ENCODE peak calls at places on chromosome 11, in seven cellular contexts. P, X, M, T, C, J and Y are unnamed samples.

GRCh38 chr11:14376920-14377319 is 17.9 kb upstream of the RRAS2 start:
- DNase-seq in P (no peak), X (no peak), M (no peak), T (no peak), C (no peak), J (no peak), Y (no peak)

GRCh38 chr11:21268036-21268435 is 598.6 kb downstream of the NELL1 start:
- DNase-seq in P (no peak), X (no peak), M (peak), T (no peak), C (no peak), J (no peak), Y (no peak)

GRCh38 chr11:13009921-13010736 is 1.0 kb downstream of the RASSF10 start:
- DNase-seq in P (no peak), X (no peak), M (peak), T (no peak), C (no peak), J (no peak), Y (peak)

GRCh38 chr11:334264-335033 is 13.8 kb upstream of the IFITM3 start:
- DNase-seq in P (peak), X (no peak), M (peak), T (no peak), C (peak), J (no peak), Y (no peak)

GRCh38 chr11:64036081-64037026 is 623 bp downstream of the FLRT1 start:
- DNase-seq in P (no peak), X (no peak), M (peak), T (no peak), C (peak), J (no peak), Y (no peak)

GRCh38 chr11:132028380-132029240 is 658.2 kb downstream of the NTM start:
- DNase-seq in P (peak), X (no peak), M (peak), T (no peak), C (peak), J (peak), Y (peak)

GRCh38 chr11:124758355-124759267 is 3.5 kb downstream of the ESAM start:
- DNase-seq in P (peak), X (peak), M (peak), T (peak), C (peak), J (peak), Y (peak)

GRCh38 chr11:89458646-89459045 is 32.5 kb downstream of the NOX4 start:
- DNase-seq in P (no peak), X (no peak), M (no peak), T (no peak), C (no peak), J (no peak), Y (no peak)

GRCh38 chr11:11970556-11970955 is 37.9 kb downstream of the DKK3 start:
- DNase-seq in P (no peak), X (no peak), M (no peak), T (no peak), C (no peak), J (no peak), Y (no peak)

GRCh38 chr11:31419669-31420068 is 50.0 kb downstream of the DNAJC24 start:
- DNase-seq in P (no peak), X (no peak), M (no peak), T (no peak), C (no peak), J (no peak), Y (no peak)

GRCh38 chr11:57069942-57070341 is 81.2 kb downstream of the OR5AK2 start:
- DNase-seq in P (no peak), X (no peak), M (no peak), T (no peak), C (peak), J (no peak), Y (no peak)

GRCh38 chr11:36492724-36493304 is 17.3 kb downstream of the TRAF6 start:
- DNase-seq in P (no peak), X (peak), M (peak), T (no peak), C (peak), J (peak), Y (peak)

GRCh38 chr11:7444582-7444981 is 40.7 kb upstream of the OLFML1 start:
- DNase-seq in P (no peak), X (no peak), M (peak), T (no peak), C (no peak), J (no peak), Y (no peak)

GRCh38 chr11:97856666-97857065 is 1164.1 kb upstream of the CNTN5 start:
- DNase-seq in P (no peak), X (no peak), M (peak), T (no peak), C (no peak), J (no peak), Y (no peak)

GRCh38 chr11:65726660-65727059 is 6.1 kb upstream of the RNASEH2C start:
- DNase-seq in P (no peak), X (no peak), M (no peak), T (no peak), C (no peak), J (no peak), Y (no peak)
- TF ChIP-seq CTCF in P (no peak), X (no peak), M (peak), T (peak), C (peak), J (peak), Y (peak)

DNA sequence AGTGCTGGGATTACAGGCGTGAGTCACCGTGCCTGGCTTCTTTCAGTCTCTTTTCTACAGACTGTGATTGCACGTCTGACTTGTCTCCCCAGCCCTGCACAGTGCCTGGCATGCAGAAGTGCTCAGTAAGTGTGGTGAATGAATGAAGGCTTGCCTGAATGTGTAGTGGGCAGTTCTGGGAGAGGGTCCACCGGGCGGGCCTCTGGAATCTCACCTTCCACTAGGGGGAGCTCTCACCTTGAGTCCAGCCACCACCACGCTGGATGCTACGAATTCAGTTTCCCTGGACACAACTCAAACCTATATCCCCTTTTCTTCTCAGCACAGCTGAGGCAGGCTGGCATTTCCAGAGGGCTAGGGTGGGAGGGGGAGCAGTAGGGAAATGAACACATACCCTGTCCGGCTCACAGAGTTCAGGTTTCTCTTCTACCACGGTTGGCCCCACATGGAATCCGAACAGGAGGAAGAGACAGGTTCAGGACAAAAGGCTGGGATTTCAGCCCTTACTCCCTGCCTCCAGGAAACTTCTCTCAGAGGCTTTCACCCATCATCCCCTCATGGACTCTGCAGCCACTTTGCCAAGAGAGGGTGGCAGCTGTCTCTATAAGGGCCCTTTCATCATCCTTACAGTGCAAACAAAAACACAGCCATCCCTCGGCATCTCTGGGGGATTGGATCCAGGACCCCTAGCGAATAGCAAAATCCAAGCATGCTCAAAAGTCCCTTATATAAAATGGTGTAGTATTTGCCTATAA is 86.8 kb downstream of the NECTIN1 start:
- DNase-seq in P (no peak), X (peak), M (peak), T (no peak), C (peak), J (peak), Y (peak)
- TF ChIP-seq CTCF in P (peak), X (peak), M (peak), T (peak), C (peak), J (peak), Y (peak)

GRCh38 chr11:66247295-66247694 is 21.1 kb upstream of the RAB1B start:
- DNase-seq in P (no peak), X (no peak), M (no peak), T (no peak), C (no peak), J (no peak), Y (no peak)
- TF ChIP-seq CTCF in P (no peak), X (no peak), M (no peak), T (no peak), C (no peak), J (no peak), Y (no peak)

GRCh38 chr11:117823294-117823940 is 1.1 kb downstream of the FXYD2 start:
- DNase-seq in P (peak), X (no peak), M (peak), T (no peak), C (peak), J (peak), Y (peak)
- TF ChIP-seq CTCF in P (peak), X (peak), M (peak), T (peak), C (peak), J (peak), Y (no peak)

GRCh38 chr11:94329501-94329900 is 25.1 kb downstream of the IZUMO1R start:
- DNase-seq in P (no peak), X (no peak), M (no peak), T (no peak), C (no peak), J (no peak), Y (no peak)

GRCh38 chr11:94322501-94322900 is 18.1 kb downstream of the IZUMO1R start:
- DNase-seq in P (no peak), X (no peak), M (no peak), T (no peak), C (no peak), J (no peak), Y (no peak)

GRCh38 chr11:94326947-94327346 is 22.6 kb downstream of the IZUMO1R start:
- DNase-seq in P (no peak), X (no peak), M (no peak), T (no peak), C (no peak), J (no peak), Y (no peak)

GRCh38 chr11:94328587-94329080 is 24.3 kb downstream of the IZUMO1R start:
- DNase-seq in P (no peak), X (no peak), M (no peak), T (no peak), C (no peak), J (no peak), Y (no peak)

GRCh38 chr11:94325681-94326080 is 21.3 kb downstream of the IZUMO1R start:
- DNase-seq in P (no peak), X (peak), M (peak), T (peak), C (peak), J (peak), Y (peak)
- TF ChIP-seq CTCF in P (peak), X (peak), M (peak), T (peak), C (peak), J (peak), Y (peak)

GRCh38 chr11:134283461-134284230 is 7.5 kb downstream of the GLB1L3 start:
- DNase-seq in P (no peak), X (no peak), M (no peak), T (no peak), C (no peak), J (no peak), Y (no peak)
- TF ChIP-seq CTCF in P (no peak), X (no peak), M (no peak), T (no peak), C (no peak), J (no peak), Y (no peak)

DNA sequence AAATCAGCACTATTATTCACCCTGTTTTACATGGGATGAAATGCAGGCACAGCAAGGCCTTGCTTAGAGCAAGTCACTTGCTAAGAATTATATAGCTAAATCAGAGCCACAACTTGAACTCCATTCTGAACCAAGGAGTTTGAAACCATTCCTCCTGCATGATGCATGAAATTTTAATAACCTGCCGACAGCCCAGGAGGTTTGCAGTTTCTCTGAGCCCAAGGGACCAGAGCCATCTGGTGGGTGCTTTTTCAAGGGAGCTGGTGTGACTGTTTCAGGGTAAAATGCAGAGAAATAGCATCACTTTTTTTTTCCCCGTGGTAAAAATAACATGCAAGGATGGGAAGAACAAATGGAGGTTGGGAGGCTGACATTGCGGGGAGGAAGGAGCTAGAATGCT is 22.9 kb downstream of the NAV2 start:
- DNase-seq in P (no peak), X (no peak), M (no peak), T (no peak), C (peak), J (no peak), Y (no peak)
- TF ChIP-seq CTCF in P (no peak), X (no peak), M (no peak), T (no peak), C (peak), J (no peak), Y (no peak)

GRCh38 chr11:134674974-134675373 is 262.9 kb upstream of the B3GAT1 start:
- DNase-seq in P (no peak), X (no peak), M (no peak), T (no peak), C (no peak), J (no peak), Y (no peak)
- TF ChIP-seq CTCF in P (no peak), X (no peak), M (no peak), T (no peak), C (no peak), J (no peak), Y (no peak)